ENCODE peak calls at places on chromosomes 16 and 17, in seven cellular contexts. One of them, this sample, is unnamed. For H3K36me3, the result is how much of the 10 kb centered on the place peaks cover.

GRCh38 chr17:50681260-50682200 is 26.2 kb downstream of the ANKRD40 start:
- DNase-seq in cardiac muscle cell: peak
- DNase-seq in Peyer's patch: peak
- DNase-seq in neuronal stem cell: no peak
- DNase-seq in IMR-90: peak
- DNase-seq in aorta: no peak
- DNase-seq in psoas muscle: no peak
- DNase-seq in this sample: peak

GRCh38 chr16:57960310-57960709 is 10.6 kb downstream of the CNGB1 start:
- DNase-seq in neuronal stem cell: no peak
- DNase-seq in cardiac muscle cell: no peak
- DNase-seq in IMR-90: no peak
- DNase-seq in psoas muscle: no peak
- DNase-seq in aorta: no peak
- DNase-seq in Peyer's patch: no peak
- DNase-seq in this sample: no peak

GRCh38 chr17:50955160-50955559 is 89.0 kb upstream of the TOB1 start:
- DNase-seq in aorta: no peak
- DNase-seq in psoas muscle: no peak
- DNase-seq in neuronal stem cell: no peak
- DNase-seq in cardiac muscle cell: no peak
- DNase-seq in Peyer's patch: peak
- DNase-seq in IMR-90: no peak
- DNase-seq in this sample: no peak

GRCh38 chr16:12612598-12613101 is 191.0 kb downstream of the CPPED1 start:
- DNase-seq in psoas muscle: no peak
- DNase-seq in Peyer's patch: peak
- DNase-seq in aorta: no peak
- DNase-seq in neuronal stem cell: no peak
- DNase-seq in IMR-90: no peak
- DNase-seq in cardiac muscle cell: no peak
- DNase-seq in this sample: no peak

GRCh38 chr17:5128905-5129535 is 13.2 kb downstream of the USP6 start:
- DNase-seq in Peyer's patch: no peak
- DNase-seq in neuronal stem cell: no peak
- DNase-seq in aorta: peak
- DNase-seq in IMR-90: no peak
- DNase-seq in psoas muscle: no peak
- DNase-seq in cardiac muscle cell: no peak
- DNase-seq in this sample: no peak

GRCh38 chr16:54177857-54178490 is 108.6 kb downstream of the IRX3 start:
- DNase-seq in psoas muscle: no peak
- DNase-seq in IMR-90: no peak
- DNase-seq in Peyer's patch: no peak
- DNase-seq in cardiac muscle cell: no peak
- DNase-seq in aorta: no peak
- DNase-seq in neuronal stem cell: no peak
- DNase-seq in this sample: no peak

GRCh38 chr16:88331989-88332920 is 50.5 kb upstream of the ZNF469 start:
- DNase-seq in neuronal stem cell: no peak
- DNase-seq in psoas muscle: peak
- DNase-seq in Peyer's patch: peak
- DNase-seq in IMR-90: peak
- DNase-seq in cardiac muscle cell: peak
- DNase-seq in aorta: peak
- DNase-seq in this sample: peak

GRCh38 chr16:29226782-29227181 is 179.7 kb downstream of the NPIPB11 start:
- DNase-seq in cardiac muscle cell: no peak
- DNase-seq in Peyer's patch: no peak
- DNase-seq in neuronal stem cell: no peak
- DNase-seq in psoas muscle: no peak
- DNase-seq in aorta: no peak
- DNase-seq in IMR-90: no peak
- DNase-seq in this sample: no peak

GRCh38 chr17:13346081-13346533 is 255.6 kb downstream of the HS3ST3A1 start:
- DNase-seq in IMR-90: peak
- DNase-seq in neuronal stem cell: no peak
- DNase-seq in aorta: no peak
- DNase-seq in psoas muscle: no peak
- DNase-seq in cardiac muscle cell: peak
- DNase-seq in Peyer's patch: no peak
- DNase-seq in this sample: no peak

GRCh38 chr17:61837175-61838051 is 25.9 kb downstream of the BRIP1 start:
- DNase-seq in neuronal stem cell: peak
- DNase-seq in cardiac muscle cell: peak
- DNase-seq in Peyer's patch: peak
- DNase-seq in psoas muscle: peak
- DNase-seq in aorta: no peak
- DNase-seq in IMR-90: peak
- DNase-seq in this sample: peak

GRCh38 chr17:61635913-61636432 is 45.0 kb upstream of the NACA2 start:
- DNase-seq in Peyer's patch: peak
- DNase-seq in cardiac muscle cell: peak
- DNase-seq in neuronal stem cell: peak
- DNase-seq in psoas muscle: no peak
- DNase-seq in IMR-90: peak
- DNase-seq in aorta: no peak
- DNase-seq in this sample: no peak

GRCh38 chr16:53689636-53690035 is 14.0 kb downstream of the RPGRIP1L start:
- DNase-seq in Peyer's patch: no peak
- DNase-seq in psoas muscle: no peak
- DNase-seq in aorta: no peak
- DNase-seq in IMR-90: peak
- DNase-seq in cardiac muscle cell: no peak
- DNase-seq in neuronal stem cell: no peak
- DNase-seq in this sample: no peak

GRCh38 chr17:60170835-60171752 is 21.3 kb downstream of the CA4 start:
- DNase-seq in Peyer's patch: peak
- DNase-seq in cardiac muscle cell: no peak
- DNase-seq in neuronal stem cell: no peak
- DNase-seq in aorta: no peak
- DNase-seq in psoas muscle: no peak
- DNase-seq in IMR-90: peak
- DNase-seq in this sample: no peak

GRCh38 chr16:49023095-49023494 is 258.5 kb downstream of the CBLN1 start:
- DNase-seq in Peyer's patch: no peak
- DNase-seq in aorta: no peak
- DNase-seq in neuronal stem cell: no peak
- DNase-seq in psoas muscle: no peak
- DNase-seq in IMR-90: peak
- DNase-seq in cardiac muscle cell: no peak
- DNase-seq in this sample: no peak

GRCh38 chr17:60086822-60087591 is 8.3 kb upstream of the HEATR6 start:
- DNase-seq in cardiac muscle cell: peak
- DNase-seq in Peyer's patch: no peak
- DNase-seq in psoas muscle: no peak
- DNase-seq in neuronal stem cell: no peak
- DNase-seq in IMR-90: peak
- DNase-seq in aorta: no peak
- DNase-seq in this sample: no peak

GRCh38 chr17:73166731-73167581 is 2.1 kb downstream of the SSTR2 start:
- DNase-seq in cardiac muscle cell: no peak
- DNase-seq in IMR-90: no peak
- DNase-seq in neuronal stem cell: no peak
- DNase-seq in psoas muscle: no peak
- DNase-seq in Peyer's patch: no peak
- DNase-seq in aorta: no peak
- DNase-seq in this sample: no peak

GRCh38 chr17:81135503-81136283 is 29.6 kb upstream of the PVALEF start:
- DNase-seq in psoas muscle: no peak
- DNase-seq in neuronal stem cell: no peak
- DNase-seq in IMR-90: no peak
- DNase-seq in Peyer's patch: no peak
- DNase-seq in aorta: no peak
- DNase-seq in cardiac muscle cell: no peak
- DNase-seq in this sample: no peak

GRCh38 chr16:85901760-85902365 is 2.9 kb downstream of the IRF8 start:
- DNase-seq in Peyer's patch: no peak
- DNase-seq in aorta: peak
- DNase-seq in psoas muscle: no peak
- DNase-seq in neuronal stem cell: no peak
- DNase-seq in cardiac muscle cell: peak
- DNase-seq in IMR-90: no peak
- DNase-seq in this sample: no peak

GRCh38 chr16:59688006-59688405 is 953.9 kb upstream of the GOT2 start:
- DNase-seq in Peyer's patch: no peak
- DNase-seq in psoas muscle: no peak
- DNase-seq in IMR-90: no peak
- DNase-seq in neuronal stem cell: no peak
- DNase-seq in aorta: no peak
- DNase-seq in cardiac muscle cell: no peak
- DNase-seq in this sample: no peak

GRCh38 chr17:22490399-22490798 is 798.1 kb downstream of the KCNJ18 start:
- DNase-seq in psoas muscle: no peak
- DNase-seq in IMR-90: no peak
- DNase-seq in cardiac muscle cell: no peak
- DNase-seq in aorta: no peak
- DNase-seq in neuronal stem cell: no peak
- DNase-seq in Peyer's patch: no peak
- DNase-seq in this sample: no peak

GRCh38 chr17:6462692-6463091 is 18.4 kb downstream of the PIMREG start:
- DNase-seq in IMR-90: no peak
- DNase-seq in psoas muscle: no peak
- DNase-seq in aorta: peak
- DNase-seq in Peyer's patch: no peak
- DNase-seq in neuronal stem cell: no peak
- DNase-seq in cardiac muscle cell: no peak
- DNase-seq in this sample: no peak

GRCh38 chr17:64278614-64279013 is 15.6 kb upstream of the TEX2 start:
- DNase-seq in IMR-90: peak
- DNase-seq in psoas muscle: no peak
- DNase-seq in cardiac muscle cell: peak
- DNase-seq in Peyer's patch: no peak
- DNase-seq in neuronal stem cell: no peak
- DNase-seq in aorta: no peak
- DNase-seq in this sample: no peak

GRCh38 chr17:28623696-28624095 is 9.7 kb upstream of the RSKR start:
- DNase-seq in Peyer's patch: no peak
- DNase-seq in aorta: no peak
- DNase-seq in IMR-90: no peak
- DNase-seq in neuronal stem cell: no peak
- DNase-seq in psoas muscle: peak
- DNase-seq in cardiac muscle cell: no peak
- DNase-seq in this sample: no peak

GRCh38 chr16:8868272-8869211 is at the start of gene CARHSP1:
- DNase-seq in cardiac muscle cell: peak
- DNase-seq in Peyer's patch: peak
- DNase-seq in neuronal stem cell: peak
- DNase-seq in psoas muscle: peak
- DNase-seq in IMR-90: peak
- DNase-seq in aorta: peak
- DNase-seq in this sample: peak

GRCh38 chr17:37700881-37701280 is 44.0 kb downstream of the HNF1B start:
- DNase-seq in IMR-90: peak
- DNase-seq in psoas muscle: no peak
- DNase-seq in cardiac muscle cell: no peak
- DNase-seq in Peyer's patch: no peak
- DNase-seq in aorta: no peak
- DNase-seq in neuronal stem cell: no peak
- DNase-seq in this sample: no peak

GRCh38 chr17:62887437-62887836 is 78.6 kb upstream of the TANC2 start:
- DNase-seq in Peyer's patch: no peak
- DNase-seq in aorta: no peak
- DNase-seq in psoas muscle: no peak
- DNase-seq in neuronal stem cell: no peak
- DNase-seq in IMR-90: no peak
- DNase-seq in cardiac muscle cell: no peak
- DNase-seq in this sample: no peak

GRCh38 chr17:7046127-7046724 is 2.3 kb upstream of the SLC16A11 start:
- DNase-seq in Peyer's patch: peak
- DNase-seq in cardiac muscle cell: no peak
- DNase-seq in aorta: no peak
- DNase-seq in neuronal stem cell: no peak
- DNase-seq in IMR-90: no peak
- DNase-seq in psoas muscle: no peak
- DNase-seq in this sample: no peak

GRCh38 chr17:48597775-48598631 is 4.4 kb upstream of the HOXB5 start:
- DNase-seq in Peyer's patch: peak
- DNase-seq in IMR-90: peak
- DNase-seq in psoas muscle: peak
- DNase-seq in aorta: peak
- DNase-seq in neuronal stem cell: no peak
- DNase-seq in cardiac muscle cell: no peak
- DNase-seq in this sample: peak

GRCh38 chr17:28426081-28426519 is 20.1 kb upstream of the SLC46A1 start:
- DNase-seq in cardiac muscle cell: peak
- DNase-seq in aorta: no peak
- DNase-seq in Peyer's patch: peak
- DNase-seq in neuronal stem cell: no peak
- DNase-seq in IMR-90: no peak
- DNase-seq in psoas muscle: no peak
- DNase-seq in this sample: no peak

GRCh38 chr17:44493339-44493738 is 9.9 kb downstream of the GPATCH8 start:
- DNase-seq in neuronal stem cell: no peak
- DNase-seq in Peyer's patch: no peak
- DNase-seq in IMR-90: no peak
- DNase-seq in cardiac muscle cell: no peak
- DNase-seq in aorta: no peak
- DNase-seq in psoas muscle: no peak
- DNase-seq in this sample: no peak
- H3K36me3 ChIP-seq in neuronal stem cell: under half
- H3K36me3 ChIP-seq in Peyer's patch: under half
- H3K36me3 ChIP-seq in IMR-90: under half
- H3K36me3 ChIP-seq in cardiac muscle cell: under half
- H3K36me3 ChIP-seq in aorta: under half
- H3K36me3 ChIP-seq in psoas muscle: under half
- H3K36me3 ChIP-seq in this sample: under half

DNA sequence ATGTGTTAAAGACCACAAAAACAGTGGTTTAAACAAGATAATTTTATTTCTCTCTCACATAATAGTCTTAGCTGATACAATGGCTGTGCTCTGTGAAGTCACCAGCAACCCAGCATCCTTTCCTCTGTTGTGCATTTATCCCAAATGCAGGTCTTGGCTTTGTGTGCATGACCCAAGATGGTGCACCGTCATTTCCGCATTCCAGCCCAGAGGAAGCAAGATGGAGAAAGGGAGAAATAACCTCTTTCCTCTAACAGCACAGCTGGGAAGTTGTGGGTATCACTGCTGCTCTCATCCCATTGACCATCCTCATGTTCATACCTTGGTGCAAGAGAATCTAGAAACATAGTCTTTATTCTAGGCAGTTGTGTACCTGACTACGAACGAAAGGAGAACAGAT is 21.8 kb downstream of the TMC5 start:
- DNase-seq in cardiac muscle cell: no peak
- DNase-seq in psoas muscle: no peak
- DNase-seq in IMR-90: no peak
- DNase-seq in neuronal stem cell: no peak
- DNase-seq in Peyer's patch: no peak
- DNase-seq in aorta: no peak
- DNase-seq in this sample: no peak
- H3K36me3 ChIP-seq in cardiac muscle cell: under half
- H3K36me3 ChIP-seq in psoas muscle: under half
- H3K36me3 ChIP-seq in IMR-90: under half
- H3K36me3 ChIP-seq in neuronal stem cell: under half
- H3K36me3 ChIP-seq in Peyer's patch: under half
- H3K36me3 ChIP-seq in aorta: under half
- H3K36me3 ChIP-seq in this sample: under half

GRCh38 chr16:1454561-1454960 is 10.2 kb upstream of the CCDC154 start:
- DNase-seq in psoas muscle: no peak
- DNase-seq in neuronal stem cell: no peak
- DNase-seq in aorta: no peak
- DNase-seq in IMR-90: no peak
- DNase-seq in Peyer's patch: no peak
- DNase-seq in cardiac muscle cell: no peak
- DNase-seq in this sample: no peak
- H3K36me3 ChIP-seq in psoas muscle: under half
- H3K36me3 ChIP-seq in neuronal stem cell: under half
- H3K36me3 ChIP-seq in aorta: under half
- H3K36me3 ChIP-seq in IMR-90: half or more
- H3K36me3 ChIP-seq in Peyer's patch: under half
- H3K36me3 ChIP-seq in cardiac muscle cell: under half
- H3K36me3 ChIP-seq in this sample: under half

GRCh38 chr17:34993031-34993430 is 12.7 kb downstream of the LIG3 start:
- DNase-seq in aorta: no peak
- DNase-seq in IMR-90: no peak
- DNase-seq in neuronal stem cell: no peak
- DNase-seq in cardiac muscle cell: no peak
- DNase-seq in Peyer's patch: no peak
- DNase-seq in psoas muscle: no peak
- DNase-seq in this sample: no peak
- H3K36me3 ChIP-seq in aorta: under half
- H3K36me3 ChIP-seq in IMR-90: under half
- H3K36me3 ChIP-seq in neuronal stem cell: half or more
- H3K36me3 ChIP-seq in cardiac muscle cell: half or more
- H3K36me3 ChIP-seq in Peyer's patch: under half
- H3K36me3 ChIP-seq in psoas muscle: under half
- H3K36me3 ChIP-seq in this sample: under half

This sample was measured in uterus.